ENCODE peak calls at places on chromosomes 13 and 19, in four cellular contexts. T, B, L and F are unnamed samples.

GRCh38 chr13:94162289-94162688 is 317.2 kb downstream of the DCT start:
- DNase-seq in T (no peak), B (no peak), L (no peak), F (no peak)

GRCh38 chr19:2820112-2820702 is 539 bp downstream of the ZNF554 start:
- DNase-seq in T (no peak), B (no peak), L (no peak), F (no peak)

GRCh38 chr13:51827254-51827653 is 17.7 kb downstream of the TMEM272 start:
- DNase-seq in T (no peak), B (no peak), L (no peak), F (no peak)

GRCh38 chr13:39916330-39916729 is 260.9 kb downstream of the COG6 start:
- DNase-seq in T (no peak), B (no peak), L (no peak), F (peak; percentile 11)

GRCh38 chr13:48078251-48078656 is 16.6 kb downstream of the MED4 start:
- DNase-seq in T (no peak), B (no peak), L (no peak), F (no peak)

GRCh38 chr13:23618341-23618740 is 48.1 kb downstream of the TNFRSF19 start:
- DNase-seq in T (no peak), B (no peak), L (no peak), F (peak; percentile 99)

GRCh38 chr13:21976159-21976558 is 305.3 kb downstream of the FGF9 start:
- DNase-seq in T (no peak), B (no peak), L (no peak), F (no peak)

GRCh38 chr13:93265800-93266199 is 39.2 kb downstream of the GPC6 start:
- DNase-seq in T (no peak), B (no peak), L (no peak), F (no peak)

GRCh38 chr13:98480915-98481510 is 95.9 kb downstream of the STK24 start:
- DNase-seq in T (no peak), B (no peak), L (no peak), F (peak; percentile 54)

GRCh38 chr19:1063030-1063908 is 3.7 kb upstream of the ARHGAP45 start:
- DNase-seq in T (peak; percentile 23), B (no peak), L (peak; percentile 81), F (no peak)

GRCh38 chr19:46841458-46842083 is 9.1 kb downstream of the AP2S1 start:
- DNase-seq in T (peak; percentile 38), B (peak; percentile 35), L (peak; percentile 93), F (peak; percentile 64)

GRCh38 chr19:17333611-17334413 is 843 bp downstream of the ANO8 start:
- DNase-seq in T (no peak), B (peak; percentile 64), L (no peak), F (peak; percentile 78)

GRCh38 chr13:91311491-91311890 is 36.0 kb upstream of the MIR17HG start:
- DNase-seq in T (no peak), B (no peak), L (peak; percentile 66), F (no peak)

GRCh38 chr19:2255982-2256685 is at the start of gene JSRP1:
- DNase-seq in T (peak; percentile 90), B (no peak), L (peak; percentile 71), F (no peak)

GRCh38 chr19:47824396-47824795 is 2.7 kb downstream of the CRX start:
- DNase-seq in T (no peak), B (no peak), L (no peak), F (no peak)

GRCh38 chr19:13766095-13766481 is 1.8 kb downstream of the MRI1 start:
- DNase-seq in T (no peak), B (no peak), L (no peak), F (no peak)

GRCh38 chr19:23547816-23548430 is 139.1 kb downstream of the ZNF675 start:
- DNase-seq in T (no peak), B (no peak), L (no peak), F (no peak)

GRCh38 chr19:18876865-18877264 is 19.1 kb downstream of the CERS1 start:
- DNase-seq in T (no peak), B (no peak), L (no peak), F (no peak)

GRCh38 chr13:28306325-28306724 is 168.0 kb downstream of the PAN3 start:
- DNase-seq in T (no peak), B (no peak), L (no peak), F (no peak)

DNA sequence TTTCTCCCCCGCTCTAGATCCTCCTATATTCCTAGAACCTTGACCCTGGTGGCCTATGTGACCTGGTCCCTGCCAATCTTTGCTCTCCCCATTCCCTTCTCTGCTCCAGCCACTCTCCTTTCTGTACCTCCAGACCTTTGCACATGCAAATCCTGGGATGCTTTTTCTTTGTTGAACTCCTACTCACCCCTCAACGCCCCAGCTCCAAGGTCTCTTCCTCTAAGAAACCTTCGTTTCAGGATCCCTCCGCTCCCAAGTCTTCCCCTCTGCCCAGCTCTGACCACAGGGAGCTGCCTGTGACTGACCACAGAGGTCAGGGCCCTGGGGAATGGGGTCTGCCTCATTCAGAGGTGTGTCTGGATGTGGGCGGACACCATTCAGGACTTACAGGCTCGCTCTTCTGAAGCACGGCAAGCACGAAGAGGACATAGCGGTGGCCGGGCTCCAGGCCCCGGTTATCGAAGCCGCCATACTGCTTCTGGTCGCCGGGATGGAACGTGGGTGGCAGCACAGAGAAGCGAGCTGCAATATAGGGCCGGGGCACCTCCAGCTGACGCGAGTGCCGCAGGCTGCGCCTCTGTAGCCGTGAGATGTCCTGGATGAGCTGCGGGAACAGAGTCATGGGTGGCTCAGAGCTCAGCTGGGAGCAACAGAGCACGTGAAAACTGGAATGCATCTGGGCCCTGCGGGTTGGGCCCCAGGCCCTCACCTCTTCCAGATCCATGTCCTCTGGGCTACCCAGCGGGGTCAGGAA is 120.9 kb downstream of the PTPRS start:
- DNase-seq in T (no peak), B (no peak), L (no peak), F (no peak)
- H3K4me3 ChIP-seq in T (no peak overlapping the region), B (no peak overlapping the region), L (no peak overlapping the region), F (no peak overlapping the region)

GRCh38 chr13:33208290-33208990 is 77.1 kb downstream of the STARD13 start:
- DNase-seq in T (no peak), B (no peak), L (no peak), F (no peak)
- H3K27ac ChIP-seq in T (no peak overlapping the region), B (peak overlapping the region; percentile 81), L (peak overlapping the region; percentile 36), F (peak overlapping the region; percentile 94)

GRCh38 chr19:39413903-39414608 is 1.6 kb downstream of the PLEKHG2 start:
- DNase-seq in T (no peak), B (no peak), L (peak; percentile 83), F (no peak)
- TF ChIP-seq CTCF in T (no peak), B (no peak), L (no peak), F (peak; percentile 50)

GRCh38 chr19:41928754-41929535 is 696 bp upstream of the ERFL start:
- DNase-seq in T (no peak), B (no peak), L (no peak), F (no peak)
- H3K4me3 ChIP-seq in T (peak overlapping the region; percentile 52), B (peak overlapping the region; percentile 64), L (peak overlapping the region; percentile 43), F (peak overlapping the region; percentile 29)